ENCODE peak calls at places on chromosome 7, in seven cellular contexts. One of them, this sample, is unnamed.

GRCh38 chr7:47153076-47153475 is 428.8 kb downstream of the TNS3 start:
- DNase-seq in adrenal gland: peak
- DNase-seq in upper lobe of right lung: no peak
- DNase-seq in ovary: peak
- DNase-seq in suprapubic skin: no peak
- DNase-seq in CD8-positive, alpha-beta memory T cell: no peak
- DNase-seq in AG04450: peak
- DNase-seq in this sample: peak

GRCh38 chr7:50346548-50347497 is 42.3 kb downstream of the IKZF1 start:
- DNase-seq in adrenal gland: no peak
- DNase-seq in upper lobe of right lung: no peak
- DNase-seq in ovary: no peak
- DNase-seq in suprapubic skin: no peak
- DNase-seq in CD8-positive, alpha-beta memory T cell: no peak
- DNase-seq in AG04450: no peak
- DNase-seq in this sample: no peak

GRCh38 chr7:113131367-113131766 is 13.0 kb upstream of the SMIM30 start:
- DNase-seq in adrenal gland: no peak
- DNase-seq in upper lobe of right lung: no peak
- DNase-seq in ovary: no peak
- DNase-seq in suprapubic skin: no peak
- DNase-seq in CD8-positive, alpha-beta memory T cell: no peak
- DNase-seq in AG04450: no peak
- DNase-seq in this sample: no peak

GRCh38 chr7:77831481-77831880 is 32.9 kb downstream of the PHTF2 start:
- DNase-seq in adrenal gland: no peak
- DNase-seq in upper lobe of right lung: no peak
- DNase-seq in ovary: no peak
- DNase-seq in suprapubic skin: no peak
- DNase-seq in CD8-positive, alpha-beta memory T cell: no peak
- DNase-seq in AG04450: no peak
- DNase-seq in this sample: no peak

GRCh38 chr7:155344618-155345433 is 47.1 kb downstream of the INSIG1 start:
- DNase-seq in adrenal gland: peak
- DNase-seq in upper lobe of right lung: peak
- DNase-seq in ovary: peak
- DNase-seq in suprapubic skin: peak
- DNase-seq in CD8-positive, alpha-beta memory T cell: peak
- DNase-seq in AG04450: peak
- DNase-seq in this sample: peak

GRCh38 chr7:29642494-29643155 is 79.0 kb downstream of the PRR15 start:
- DNase-seq in adrenal gland: no peak
- DNase-seq in upper lobe of right lung: no peak
- DNase-seq in ovary: no peak
- DNase-seq in suprapubic skin: no peak
- DNase-seq in CD8-positive, alpha-beta memory T cell: no peak
- DNase-seq in AG04450: no peak
- DNase-seq in this sample: no peak

GRCh38 chr7:121360564-121360963 is 31.8 kb downstream of the WNT16 start:
- DNase-seq in adrenal gland: no peak
- DNase-seq in upper lobe of right lung: no peak
- DNase-seq in ovary: no peak
- DNase-seq in suprapubic skin: no peak
- DNase-seq in CD8-positive, alpha-beta memory T cell: no peak
- DNase-seq in AG04450: no peak
- DNase-seq in this sample: no peak

GRCh38 chr7:1549357-1550004 is 6.5 kb downstream of the TMEM184A start:
- DNase-seq in adrenal gland: peak
- DNase-seq in upper lobe of right lung: no peak
- DNase-seq in ovary: no peak
- DNase-seq in suprapubic skin: no peak
- DNase-seq in CD8-positive, alpha-beta memory T cell: no peak
- DNase-seq in AG04450: no peak
- DNase-seq in this sample: no peak

GRCh38 chr7:2687881-2688318 is at the start of gene AMZ1:
- DNase-seq in adrenal gland: no peak
- DNase-seq in upper lobe of right lung: no peak
- DNase-seq in ovary: no peak
- DNase-seq in suprapubic skin: no peak
- DNase-seq in CD8-positive, alpha-beta memory T cell: no peak
- DNase-seq in AG04450: no peak
- DNase-seq in this sample: no peak

GRCh38 chr7:2689951-2690705 is 2.1 kb downstream of the AMZ1 start:
- DNase-seq in adrenal gland: no peak
- DNase-seq in upper lobe of right lung: no peak
- DNase-seq in ovary: no peak
- DNase-seq in suprapubic skin: no peak
- DNase-seq in CD8-positive, alpha-beta memory T cell: no peak
- DNase-seq in AG04450: no peak
- DNase-seq in this sample: no peak

GRCh38 chr7:2687338-2687869 is 598 bp upstream of the AMZ1 start:
- DNase-seq in adrenal gland: peak
- DNase-seq in upper lobe of right lung: no peak
- DNase-seq in ovary: no peak
- DNase-seq in suprapubic skin: no peak
- DNase-seq in CD8-positive, alpha-beta memory T cell: no peak
- DNase-seq in AG04450: no peak
- DNase-seq in this sample: no peak

GRCh38 chr7:2689343-2689847 is 1.4 kb downstream of the AMZ1 start:
- DNase-seq in adrenal gland: no peak
- DNase-seq in upper lobe of right lung: no peak
- DNase-seq in ovary: no peak
- DNase-seq in suprapubic skin: no peak
- DNase-seq in CD8-positive, alpha-beta memory T cell: no peak
- DNase-seq in AG04450: no peak
- DNase-seq in this sample: no peak

DNA sequence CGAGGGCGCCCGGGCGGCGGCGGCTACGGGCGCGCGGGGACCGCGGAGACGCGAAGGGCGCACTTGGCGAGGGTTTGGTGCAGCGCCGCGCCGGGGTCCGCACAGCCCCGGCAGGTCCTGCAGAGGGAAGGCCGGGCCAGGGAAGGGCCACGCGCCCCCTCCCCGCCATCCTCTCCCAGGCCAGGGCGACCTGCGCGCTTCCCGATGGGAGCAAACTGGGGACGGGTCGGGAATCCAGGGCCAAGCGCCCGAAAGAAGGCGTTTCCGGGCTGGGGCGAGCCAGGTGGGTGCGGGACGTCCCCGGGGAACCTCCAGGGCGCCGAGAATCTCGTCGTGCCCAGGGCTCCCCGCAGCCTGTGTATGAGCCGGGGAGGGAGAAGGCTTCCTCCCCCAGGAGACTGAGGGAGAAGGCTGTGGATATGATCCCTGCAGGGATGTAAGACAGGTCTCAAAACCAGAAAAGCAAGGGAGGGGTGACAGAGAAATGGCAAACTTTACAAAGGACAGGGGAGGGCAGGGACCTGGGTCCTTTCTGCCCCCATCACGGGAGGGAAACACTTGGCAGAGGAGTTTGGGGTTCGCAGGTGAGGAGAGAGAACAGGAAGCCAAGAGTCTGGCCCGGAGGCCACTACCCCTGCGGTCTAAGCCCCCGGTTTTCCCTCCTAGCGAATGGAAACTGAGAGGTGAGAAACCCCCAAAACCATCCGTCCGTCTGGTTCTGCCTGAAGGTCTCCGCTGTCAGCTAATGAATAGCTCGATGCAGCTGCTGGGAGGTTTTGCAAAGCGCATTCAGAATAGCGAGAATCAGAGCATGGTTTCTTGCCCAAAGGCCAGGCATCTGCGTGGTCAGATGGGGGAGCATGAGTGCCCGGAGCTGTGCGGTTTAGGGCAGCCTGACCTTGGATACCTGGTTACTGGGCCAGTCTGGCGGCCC is 674 bp downstream of the AMZ1 start:
- DNase-seq in adrenal gland: no peak
- DNase-seq in upper lobe of right lung: no peak
- DNase-seq in ovary: no peak
- DNase-seq in suprapubic skin: no peak
- DNase-seq in CD8-positive, alpha-beta memory T cell: no peak
- DNase-seq in AG04450: no peak
- DNase-seq in this sample: no peak
- H3K4me3 ChIP-seq in adrenal gland: no peak
- H3K4me3 ChIP-seq in upper lobe of right lung: peak
- H3K4me3 ChIP-seq in ovary: peak
- H3K4me3 ChIP-seq in suprapubic skin: peak
- H3K4me3 ChIP-seq in CD8-positive, alpha-beta memory T cell: no peak
- H3K4me3 ChIP-seq in AG04450: peak
- H3K4me3 ChIP-seq in this sample: no peak

GRCh38 chr7:45140827-45141226 is 16.8 kb upstream of the RAMP3 start:
- DNase-seq in adrenal gland: no peak
- DNase-seq in upper lobe of right lung: no peak
- DNase-seq in ovary: no peak
- DNase-seq in suprapubic skin: no peak
- DNase-seq in CD8-positive, alpha-beta memory T cell: no peak
- DNase-seq in AG04450: no peak
- DNase-seq in this sample: no peak
- H3K4me3 ChIP-seq in adrenal gland: no peak
- H3K4me3 ChIP-seq in upper lobe of right lung: no peak
- H3K4me3 ChIP-seq in ovary: no peak
- H3K4me3 ChIP-seq in suprapubic skin: no peak
- H3K4me3 ChIP-seq in CD8-positive, alpha-beta memory T cell: no peak
- H3K4me3 ChIP-seq in AG04450: no peak
- H3K4me3 ChIP-seq in this sample: no peak

GRCh38 chr7:94450044-94450697 is 55.5 kb downstream of the COL1A2 start:
- DNase-seq in adrenal gland: no peak
- DNase-seq in upper lobe of right lung: no peak
- DNase-seq in ovary: no peak
- DNase-seq in suprapubic skin: no peak
- DNase-seq in CD8-positive, alpha-beta memory T cell: no peak
- DNase-seq in AG04450: no peak
- DNase-seq in this sample: no peak

GRCh38 chr7:94453898-94454297 is 55.7 kb upstream of the CASD1 start:
- DNase-seq in adrenal gland: no peak
- DNase-seq in upper lobe of right lung: no peak
- DNase-seq in ovary: no peak
- DNase-seq in suprapubic skin: no peak
- DNase-seq in CD8-positive, alpha-beta memory T cell: no peak
- DNase-seq in AG04450: no peak
- DNase-seq in this sample: no peak

GRCh38 chr7:94452257-94452656 is 57.4 kb upstream of the CASD1 start:
- DNase-seq in adrenal gland: no peak
- DNase-seq in upper lobe of right lung: no peak
- DNase-seq in ovary: no peak
- DNase-seq in suprapubic skin: no peak
- DNase-seq in CD8-positive, alpha-beta memory T cell: no peak
- DNase-seq in AG04450: no peak
- DNase-seq in this sample: no peak

GRCh38 chr7:94449151-94449725 is 54.5 kb downstream of the COL1A2 start:
- DNase-seq in adrenal gland: no peak
- DNase-seq in upper lobe of right lung: no peak
- DNase-seq in ovary: no peak
- DNase-seq in suprapubic skin: no peak
- DNase-seq in CD8-positive, alpha-beta memory T cell: no peak
- DNase-seq in AG04450: no peak
- DNase-seq in this sample: peak

GRCh38 chr7:94451276-94451675 is 56.6 kb downstream of the COL1A2 start:
- DNase-seq in adrenal gland: no peak
- DNase-seq in upper lobe of right lung: no peak
- DNase-seq in ovary: no peak
- DNase-seq in suprapubic skin: no peak
- DNase-seq in CD8-positive, alpha-beta memory T cell: no peak
- DNase-seq in AG04450: no peak
- DNase-seq in this sample: no peak
- H3K4me3 ChIP-seq in adrenal gland: no peak
- H3K4me3 ChIP-seq in upper lobe of right lung: no peak
- H3K4me3 ChIP-seq in ovary: no peak
- H3K4me3 ChIP-seq in suprapubic skin: no peak
- H3K4me3 ChIP-seq in CD8-positive, alpha-beta memory T cell: no peak
- H3K4me3 ChIP-seq in AG04450: no peak
- H3K4me3 ChIP-seq in this sample: no peak

DNA sequence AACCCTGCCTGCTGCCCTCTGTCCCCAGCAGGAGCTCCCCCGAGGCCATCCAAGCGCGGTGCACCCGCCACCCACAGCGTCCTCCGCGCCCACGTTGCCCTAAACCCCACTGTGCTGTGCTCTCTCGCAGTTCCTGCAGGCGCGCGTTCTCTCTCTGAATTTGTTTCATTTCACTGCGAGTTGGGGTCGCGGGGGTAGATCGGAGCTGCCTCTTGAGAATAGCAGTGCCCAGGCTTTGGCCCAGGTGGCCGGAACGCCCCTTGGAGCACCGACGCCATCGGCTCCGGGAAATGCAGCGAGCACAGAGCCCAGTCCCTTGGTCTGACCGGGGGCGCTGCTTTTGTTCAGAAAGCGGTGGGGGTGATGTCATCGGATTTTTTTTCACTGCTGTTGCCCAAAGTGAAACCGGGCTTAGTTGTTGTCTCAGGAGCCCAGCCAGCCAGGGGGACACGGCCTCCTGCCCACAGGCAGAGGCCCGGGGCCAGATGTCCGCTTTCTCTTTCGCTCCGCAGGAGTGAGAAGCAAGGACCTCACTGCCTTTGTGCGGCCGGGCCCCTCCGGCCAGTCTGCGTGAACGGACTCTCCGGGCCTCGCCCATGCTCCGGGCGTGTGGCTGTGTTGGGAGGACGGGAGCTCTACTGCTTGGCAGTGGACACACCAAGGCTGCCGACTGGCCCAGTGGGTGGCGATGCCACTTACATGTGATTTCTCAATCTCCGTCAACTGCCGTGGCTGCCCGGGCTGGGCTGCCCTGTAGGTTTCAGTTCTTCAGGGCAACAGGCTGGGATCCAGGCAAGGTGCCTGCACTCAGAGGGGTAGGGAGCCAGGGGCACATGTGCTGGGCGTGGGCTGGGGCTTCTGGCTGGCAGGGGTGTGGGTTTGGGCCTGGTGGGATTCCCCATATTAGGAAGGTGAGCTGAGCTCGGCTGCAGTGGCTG is 43.2 kb downstream of the FOXK1 start:
- DNase-seq in adrenal gland: peak
- DNase-seq in upper lobe of right lung: peak
- DNase-seq in ovary: peak
- DNase-seq in suprapubic skin: peak
- DNase-seq in CD8-positive, alpha-beta memory T cell: peak
- DNase-seq in AG04450: peak
- DNase-seq in this sample: no peak
- H3K4me3 ChIP-seq in adrenal gland: peak
- H3K4me3 ChIP-seq in upper lobe of right lung: peak
- H3K4me3 ChIP-seq in ovary: peak
- H3K4me3 ChIP-seq in suprapubic skin: peak
- H3K4me3 ChIP-seq in CD8-positive, alpha-beta memory T cell: peak
- H3K4me3 ChIP-seq in AG04450: peak
- H3K4me3 ChIP-seq in this sample: peak

GRCh38 chr7:118575393-118575948 is 351.0 kb downstream of the ANKRD7 start:
- DNase-seq in adrenal gland: no peak
- DNase-seq in upper lobe of right lung: no peak
- DNase-seq in ovary: no peak
- DNase-seq in suprapubic skin: no peak
- DNase-seq in CD8-positive, alpha-beta memory T cell: no peak
- DNase-seq in AG04450: no peak
- DNase-seq in this sample: no peak

GRCh38 chr7:118572604-118573003 is 348.1 kb downstream of the ANKRD7 start:
- DNase-seq in adrenal gland: no peak
- DNase-seq in upper lobe of right lung: no peak
- DNase-seq in ovary: no peak
- DNase-seq in suprapubic skin: no peak
- DNase-seq in CD8-positive, alpha-beta memory T cell: no peak
- DNase-seq in AG04450: no peak
- DNase-seq in this sample: no peak

DNA sequence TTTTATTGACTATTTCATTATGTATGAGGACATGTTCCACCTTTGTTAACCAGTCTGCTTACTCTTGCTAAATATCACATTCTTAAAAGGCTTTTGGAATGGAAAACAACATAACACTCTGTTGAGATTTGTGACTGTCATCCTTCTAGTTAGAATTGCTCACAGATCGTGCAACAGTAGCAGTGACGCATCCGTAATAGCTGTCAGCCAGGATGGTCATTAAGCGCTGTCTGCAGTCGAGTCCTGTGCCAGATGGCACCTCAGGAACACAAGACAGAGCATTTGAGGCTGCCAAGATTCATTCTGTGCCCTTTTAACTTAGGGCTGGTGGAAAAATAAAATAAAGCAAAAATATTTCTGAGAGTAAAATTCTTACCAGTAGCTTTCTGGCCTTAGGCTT is 348.6 kb downstream of the ANKRD7 start:
- DNase-seq in adrenal gland: no peak
- DNase-seq in upper lobe of right lung: no peak
- DNase-seq in ovary: no peak
- DNase-seq in suprapubic skin: no peak
- DNase-seq in CD8-positive, alpha-beta memory T cell: no peak
- DNase-seq in AG04450: no peak
- DNase-seq in this sample: no peak
- H3K4me3 ChIP-seq in adrenal gland: no peak
- H3K4me3 ChIP-seq in upper lobe of right lung: no peak
- H3K4me3 ChIP-seq in ovary: no peak
- H3K4me3 ChIP-seq in suprapubic skin: no peak
- H3K4me3 ChIP-seq in CD8-positive, alpha-beta memory T cell: no peak
- H3K4me3 ChIP-seq in AG04450: no peak
- H3K4me3 ChIP-seq in this sample: no peak

This sample was measured in retinal pigment epithelial cell.